ENCODE peak calls at places on chromosomes 5 and 9, in four cellular contexts. X is GM12878, P is H1, E is HepG2. R is an unnamed sample.
A peak's percentile ranks its signal among the peaks of the same experiment; 100 is the strongest.

GRCh38 chr9:104784098-104784497 is 20.2 kb downstream of the NIPSNAP3B start:
- DNase-seq in E (no peak), X (no peak), P (no peak), R (no peak)

GRCh38 chr5:65076251-65076869 is 307.6 kb downstream of the CWC27 start:
- DNase-seq in P (peak; percentile 53), X (no peak), E (peak; percentile 45), R (peak; percentile 52)

GRCh38 chr5:154087260-154087659 is 48.5 kb downstream of the MFAP3 start:
- DNase-seq in P (no peak), X (no peak), E (no peak), R (no peak)

GRCh38 chr5:14628346-14628745 is 36.2 kb upstream of the OTULIN start:
- DNase-seq in E (peak; percentile 50), X (no peak), P (peak; percentile 62), R (peak; percentile 53)

GRCh38 chr5:139156814-139157213 is 41.4 kb downstream of the SIL1 start:
- DNase-seq in E (no peak), P (no peak), X (no peak), R (no peak)

GRCh38 chr9:37947987-37948386 is 44.1 kb upstream of the SLC25A51 start:
- DNase-seq in E (no peak), P (no peak), X (no peak), R (no peak)

GRCh38 chr9:21994996-21995651 is 533 bp downstream of the CDKN2B-AS1 start:
- DNase-seq in E (no peak), X (peak; percentile 55), P (peak; percentile 86), R (no peak)

GRCh38 chr5:42274913-42275312 is 148.3 kb upstream of the GHR start:
- DNase-seq in P (no peak), E (no peak), X (no peak), R (no peak)

GRCh38 chr5:51371052-51371451 is 12.2 kb upstream of the ISL1 start:
- DNase-seq in P (no peak), E (no peak), X (no peak), R (no peak)

GRCh38 chr9:88766778-88767503 is 224.3 kb upstream of the S1PR3 start:
- DNase-seq in E (no peak), P (no peak), X (no peak), R (no peak)

GRCh38 chr9:131739988-131740648 is at the start of gene RAPGEF1:
- DNase-seq in X (no peak), P (peak; percentile 95), E (no peak), R (no peak)

GRCh38 chr9:128072144-128073021 is 4.4 kb downstream of the SLC25A25 start:
- DNase-seq in P (no peak), E (no peak), X (peak; percentile 87), R (peak; percentile 62)

DNA sequence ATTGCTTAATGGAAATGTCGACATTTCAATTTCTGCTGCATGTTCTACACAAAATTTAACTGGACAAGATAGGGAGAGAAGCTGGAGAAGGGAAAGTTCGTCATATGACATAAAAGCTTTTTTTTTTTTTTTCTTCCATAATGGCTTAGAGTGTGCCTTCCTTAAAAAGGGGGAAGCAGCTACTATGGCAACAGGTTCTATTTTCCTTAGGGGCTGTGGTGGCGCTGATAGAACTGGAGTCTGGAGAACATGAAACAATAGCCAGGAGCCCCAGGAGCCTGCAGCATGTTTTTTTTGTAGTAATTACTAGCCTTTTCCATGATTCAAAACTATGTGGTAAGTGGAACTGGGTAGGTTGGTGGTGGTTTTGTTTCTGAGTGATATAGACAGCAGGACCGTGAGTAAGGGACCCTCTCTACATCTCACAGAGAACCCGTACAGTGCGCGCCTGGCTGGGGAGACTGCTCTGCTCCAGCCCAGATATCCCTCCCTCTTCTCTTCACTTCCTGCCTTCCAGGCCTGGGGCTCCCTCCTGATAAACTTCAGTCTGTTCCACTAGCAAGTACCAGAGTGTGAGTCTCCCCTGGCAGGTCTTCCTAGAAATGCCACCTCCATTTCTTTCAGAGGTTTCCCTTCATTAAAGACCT is 301.6 kb downstream of the NR3C1 start:
- DNase-seq in X (no peak), P (no peak), E (no peak), R (no peak)
- TF ChIP-seq CHD2 in X (no peak), P (no peak), E (no peak), R (no peak)

GRCh38 chr9:130207241-130207992 is 35.2 kb downstream of the NCS1 start:
- DNase-seq in P (peak; percentile 44), E (no peak), X (no peak), R (no peak)

GRCh38 chr9:130206579-130206978 is 34.4 kb downstream of the NCS1 start:
- DNase-seq in X (no peak), P (no peak), E (no peak), R (no peak)

GRCh38 chr9:130205912-130206311 is 33.7 kb downstream of the NCS1 start:
- DNase-seq in E (no peak), P (no peak), X (no peak), R (no peak)

GRCh38 chr9:130204341-130204740 is 32.1 kb downstream of the NCS1 start:
- DNase-seq in P (no peak), E (no peak), X (no peak), R (no peak)

GRCh38 chr9:130204981-130205380 is 32.8 kb downstream of the NCS1 start:
- DNase-seq in X (no peak), E (no peak), P (no peak), R (no peak)
- TF ChIP-seq CHD2 in X (no peak), E (no peak), P (no peak), R (no peak)

DNA sequence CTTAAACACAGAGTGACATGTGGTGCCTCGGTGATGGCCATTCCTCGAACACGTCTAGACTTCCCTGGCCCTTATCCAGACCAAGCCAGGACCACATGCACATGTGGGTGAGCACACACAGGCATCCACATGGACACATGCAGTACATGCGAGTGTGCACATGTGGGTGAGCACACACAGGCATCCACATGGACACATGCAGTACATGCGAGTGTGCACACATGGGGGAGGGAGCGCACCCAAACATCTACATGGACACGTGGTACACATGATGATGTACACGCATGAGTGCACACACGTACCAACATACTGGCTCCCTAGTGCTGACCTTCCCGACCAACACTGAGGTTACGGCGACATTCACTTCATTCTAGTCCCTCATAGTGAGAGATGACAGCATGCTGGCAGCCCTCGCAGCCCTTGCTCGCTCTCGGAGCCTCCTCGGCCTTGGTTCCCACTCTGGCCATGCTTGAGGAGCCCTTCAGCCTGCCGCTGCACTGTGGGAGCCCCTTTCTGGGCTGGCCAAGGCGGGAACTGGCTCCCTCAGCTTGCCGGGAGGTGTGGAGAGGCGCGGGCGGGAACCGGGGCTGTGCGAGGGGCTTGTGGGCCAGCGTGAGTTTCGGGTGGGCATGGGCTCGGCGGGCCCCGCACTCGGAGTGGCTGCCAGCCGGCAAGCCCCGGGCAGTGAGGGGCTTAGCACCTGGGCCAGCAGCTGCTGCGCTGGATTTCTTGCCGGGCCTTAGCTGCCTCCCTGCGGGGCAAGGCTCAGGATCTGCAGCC is 186.8 kb downstream of the HSPA4 start:
- DNase-seq in E (no peak), X (no peak), P (no peak), R (no peak)
- TF ChIP-seq CHD2 in E (no peak), X (no peak), P (no peak), R (no peak)

GRCh38 chr5:143826909-143827514 is 15.1 kb downstream of the HMHB1 start:
- DNase-seq in X (peak; percentile 91), P (no peak), E (no peak), R (peak; percentile 12)
- TF ChIP-seq CHD2 in X (peak; percentile 58), P (no peak), E (no peak), R (no peak)

GRCh38 chr9:34612788-34613390 is 992 bp upstream of the RPP25L start:
- DNase-seq in E (peak; percentile 73), P (peak; percentile 90), X (no peak), R (peak; percentile 80)
- TF ChIP-seq CHD2 in E (no peak), P (no peak), X (no peak), R (no peak)

DNA sequence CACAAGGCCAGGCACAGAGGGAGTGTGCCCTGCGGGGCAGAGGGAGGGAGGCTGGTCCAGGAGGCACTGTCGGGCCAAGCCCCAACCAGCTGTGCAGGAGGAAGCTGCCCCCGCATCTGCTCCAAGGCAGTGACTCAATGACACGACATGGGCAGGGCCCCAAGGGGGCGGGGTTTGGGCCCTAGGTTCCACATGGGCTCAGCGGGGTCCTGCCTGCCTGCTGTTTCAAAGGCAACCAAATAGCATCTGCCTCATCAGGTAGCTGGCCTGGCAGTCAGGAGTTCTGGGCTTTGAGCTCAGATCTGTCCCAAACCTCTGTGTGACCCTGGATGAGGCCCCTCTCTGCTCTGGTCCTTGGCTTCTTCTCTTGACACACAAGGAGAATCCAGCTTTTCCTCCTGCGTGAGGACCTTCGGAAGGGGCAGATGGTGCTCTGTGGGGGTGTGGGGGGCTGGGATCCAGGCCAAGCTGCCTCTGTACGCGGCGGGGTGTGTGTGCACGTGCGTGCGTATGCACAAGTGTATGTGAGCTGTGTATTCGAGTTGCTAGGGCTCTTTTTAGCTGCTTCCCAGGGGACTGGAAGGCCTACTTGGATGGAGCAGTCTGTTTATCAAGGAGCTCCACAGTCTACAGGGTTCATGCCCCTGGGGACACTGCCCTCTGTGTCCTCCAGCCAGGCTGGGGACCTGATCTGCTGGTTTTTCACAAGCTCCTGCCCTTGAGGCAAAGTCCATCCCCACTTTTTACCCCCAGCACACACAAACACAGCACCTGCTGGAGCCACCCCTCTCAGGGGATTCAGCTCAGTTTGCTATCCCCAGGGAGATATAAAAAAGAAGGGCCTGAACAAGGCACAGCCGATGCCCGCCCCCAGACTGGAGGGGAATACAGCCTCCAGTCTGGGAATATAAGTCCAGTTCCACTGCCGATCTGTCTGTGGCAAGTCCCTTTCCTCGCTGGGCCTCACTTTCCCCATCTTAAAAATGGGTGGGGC is 138.9 kb downstream of the RGS3 start:
- DNase-seq in E (peak; percentile 54), P (peak; percentile 87), X (no peak), R (no peak)
- TF ChIP-seq CHD2 in E (no peak), P (no peak), X (no peak), R (no peak)

GRCh38 chr5:366541-367357 is 45.2 kb downstream of the AHRR start:
- DNase-seq in X (no peak), P (peak; percentile 35), E (no peak), R (no peak)
- TF ChIP-seq CHD2 in X (no peak), P (no peak), E (no peak), R (no peak)

GRCh38 chr9:121173501-121173900 is 28.2 kb downstream of the RAB14 start:
- DNase-seq in E (no peak), X (no peak), P (no peak), R (no peak)

GRCh38 chr9:121168052-121168451 is 33.6 kb downstream of the RAB14 start:
- DNase-seq in X (no peak), P (no peak), E (no peak), R (no peak)

GRCh38 chr9:121169094-121169601 is 32.5 kb downstream of the RAB14 start:
- DNase-seq in X (no peak), P (no peak), E (peak; percentile 5), R (peak; percentile 31)

GRCh38 chr9:121171236-121171635 is 30.4 kb downstream of the RAB14 start:
- DNase-seq in X (no peak), P (no peak), E (no peak), R (no peak)

GRCh38 chr9:121172726-121173487 is 28.8 kb downstream of the RAB14 start:
- DNase-seq in E (no peak), P (no peak), X (no peak), R (no peak)
- TF ChIP-seq CHD2 in E (no peak), P (no peak), X (no peak), R (no peak)